ENCODE peak calls at places on chromosomes 12 and 14, in seven cellular contexts. R is mammary epithelial cell, Z is mucosa of descending colon, K is aorta, M is tibial artery, D is fibroblast of lung, W is tibial nerve. S is an unnamed sample.
A peak's percentile ranks its signal among the peaks of the same experiment; 100 is the strongest.

GRCh38 chr12:43931187-43931586 is 95.3 kb downstream of the TMEM117 start:
- DNase-seq in M (no peak), D (no peak), K (no peak), W (no peak), R (no peak), Z (no peak), S (no peak)

GRCh38 chr12:627863-628805 is 35.1 kb downstream of the NINJ2 start:
- DNase-seq in M (no peak), D (no peak), R (no peak), W (no peak), Z (no peak), K (no peak), S (peak; percentile 85)

GRCh38 chr12:120117961-120118709 is 1.6 kb upstream of the RAB35 start:
- DNase-seq in W (no peak), Z (no peak), K (no peak), M (no peak), R (peak; percentile 66), D (peak; percentile 39), S (peak; percentile 27)

GRCh38 chr12:57085999-57086950 is 2.6 kb upstream of the NAB2 start:
- DNase-seq in M (peak; percentile 77), K (peak; percentile 89), W (peak; percentile 63), R (peak; percentile 77), Z (no peak), D (peak; percentile 79), S (peak; percentile 36)

GRCh38 chr14:101122855-101123129 is 219.3 kb upstream of the RTL1 start:
- DNase-seq in Z (no peak), K (no peak), R (no peak), W (peak; percentile 2), M (no peak), D (no peak), S (no peak)

GRCh38 chr14:101111620-101112290 is 208.2 kb upstream of the RTL1 start:
- DNase-seq in M (peak; percentile 14), D (no peak), K (peak; percentile 70), Z (no peak), W (no peak), R (no peak), S (no peak)

GRCh38 chr12:13436182-13436581 is 239.7 kb downstream of the EMP1 start:
- DNase-seq in D (no peak), M (no peak), W (no peak), K (no peak), Z (no peak), R (no peak), S (no peak)

GRCh38 chr14:89701079-89702043 is 253.2 kb downstream of the EFCAB11 start:
- DNase-seq in D (peak; percentile 65), M (peak; percentile 77), R (peak; percentile 39), W (peak; percentile 61), Z (peak; percentile 94), K (peak; percentile 95), S (peak; percentile 98)

GRCh38 chr14:60266021-60266937 is 17.3 kb downstream of the PPM1A start:
- DNase-seq in W (no peak), K (no peak), D (no peak), R (peak; percentile 25), M (no peak), Z (no peak), S (peak; percentile 44)

GRCh38 chr14:59377991-59378720 is 87.0 kb downstream of the GPR135 start:
- DNase-seq in Z (no peak), K (no peak), M (no peak), R (no peak), D (no peak), W (peak; percentile 24), S (no peak)

GRCh38 chr12:92288533-92288932 is 142.9 kb upstream of the BTG1 start:
- DNase-seq in W (peak; percentile 20), M (no peak), R (no peak), D (no peak), Z (no peak), K (no peak), S (no peak)

GRCh38 chr14:88765130-88765529 is 27.6 kb downstream of the EML5 start:
- DNase-seq in K (no peak), R (peak; percentile 79), Z (no peak), W (no peak), D (peak; percentile 83), M (no peak), S (no peak)

GRCh38 chr12:85301054-85301453 is 21.0 kb downstream of the ALX1 start:
- DNase-seq in R (no peak), Z (no peak), D (no peak), W (no peak), M (no peak), K (no peak), S (no peak)

GRCh38 chr12:32399373-32400113 is at the start of gene FGD4:
- DNase-seq in R (peak; percentile 95), D (peak; percentile 82), W (peak; percentile 51), M (peak; percentile 86), Z (peak; percentile 94), K (peak; percentile 93), S (peak; percentile 76)

GRCh38 chr14:75258079-75258802 is 20.4 kb upstream of the FOS start:
- DNase-seq in K (no peak), Z (no peak), M (peak; percentile 82), W (peak; percentile 73), R (no peak), D (peak; percentile 11), S (peak; percentile 79)

GRCh38 chr14:75259510-75259855 is 19.1 kb upstream of the FOS start:
- DNase-seq in M (no peak), K (no peak), W (no peak), Z (no peak), R (no peak), D (peak; percentile 69), S (no peak)

GRCh38 chr14:75257241-75257640 is 21.4 kb upstream of the FOS start:
- DNase-seq in K (no peak), D (peak; percentile 28), W (no peak), M (no peak), R (peak; percentile 81), Z (no peak), S (peak; percentile 92)

GRCh38 chr14:75259946-75260545 is 18.6 kb upstream of the FOS start:
- DNase-seq in K (no peak), M (no peak), W (no peak), D (no peak), Z (no peak), R (peak; percentile 69), S (peak; percentile 100)

DNA sequence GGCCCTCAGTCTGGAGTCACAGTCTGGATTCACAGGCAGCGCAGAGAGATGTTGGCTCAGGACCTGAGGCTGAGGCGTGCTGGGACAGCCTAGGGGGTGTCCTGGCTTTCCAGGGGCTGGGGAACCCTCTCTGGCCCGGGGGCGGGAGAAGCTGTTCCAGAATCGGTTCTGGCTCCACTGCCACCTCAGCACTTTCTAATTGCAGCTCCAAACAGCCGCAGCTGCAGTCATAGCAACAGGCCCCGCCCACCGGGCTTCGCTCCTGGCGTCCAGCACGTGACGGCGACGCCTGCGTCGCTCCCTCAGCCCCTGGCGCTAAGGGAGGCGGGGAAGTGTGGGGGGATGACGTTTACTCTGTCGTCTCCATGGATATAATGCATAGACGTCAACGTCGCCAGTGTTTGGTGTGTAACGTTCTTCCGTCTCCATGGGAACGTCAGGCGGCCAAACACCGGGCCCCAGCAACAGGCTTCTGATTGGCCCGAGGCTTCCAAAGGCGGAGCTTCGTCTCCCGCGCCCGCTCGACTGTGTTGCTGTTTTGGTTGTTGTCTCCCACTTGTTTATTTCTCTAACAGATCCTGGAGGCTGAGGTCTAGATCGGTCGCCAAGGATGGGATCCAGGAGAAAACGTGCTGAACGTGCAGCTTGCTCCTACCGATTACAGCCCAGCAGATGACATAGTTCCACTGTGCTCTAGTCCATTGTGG is 19.7 kb upstream of the FOS start:
- DNase-seq in R (peak; percentile 100), D (peak; percentile 99), K (peak; percentile 100), Z (peak; percentile 100), M (peak; percentile 97), W (peak; percentile 96), S (peak; percentile 100)
- H3K4me1 ChIP-seq in R (peaks cover 50% of the 10 kb centered on the region), D (peaks cover 7% of the 10 kb centered on the region), K (no peaks in the 10 kb centered on the region), Z (peaks cover 33% of the 10 kb centered on the region), M (peaks cover 33% of the 10 kb centered on the region), W (peaks cover 44% of the 10 kb centered on the region), S (peaks cover 25% of the 10 kb centered on the region)

GRCh38 chr14:102220031-102220430 is 80.3 kb downstream of the WDR20 start:
- DNase-seq in R (no peak), D (no peak), W (no peak), K (peak; percentile 44), M (no peak), Z (no peak), S (no peak)
- H3K4me1 ChIP-seq in R (peaks cover 19% of the 10 kb centered on the region), D (peaks cover 3% of the 10 kb centered on the region), W (peaks cover 10% of the 10 kb centered on the region), K (no peaks in the 10 kb centered on the region), M (peaks cover 10% of the 10 kb centered on the region), Z (peaks cover 4% of the 10 kb centered on the region), S (no peaks in the 10 kb centered on the region)

GRCh38 chr14:52315355-52315718 is 1.2 kb downstream of the PTGER2 start:
- DNase-seq in Z (no peak), R (no peak), M (no peak), W (no peak), D (no peak), K (no peak), S (peak; percentile 13)

GRCh38 chr14:52313493-52313881 is 625 bp upstream of the PTGER2 start:
- DNase-seq in D (no peak), W (no peak), M (no peak), R (no peak), K (no peak), Z (no peak), S (no peak)

GRCh38 chr14:52314521-52315354 is 626 bp downstream of the PTGER2 start:
- DNase-seq in D (peak; percentile 43), W (no peak), Z (peak; percentile 61), K (peak; percentile 81), R (peak; percentile 33), M (no peak), S (no peak)

GRCh38 chr14:52312872-52313492 is 1.1 kb upstream of the PTGER2 start:
- DNase-seq in K (no peak), M (no peak), Z (no peak), W (no peak), D (peak; percentile 43), R (no peak), S (no peak)

DNA sequence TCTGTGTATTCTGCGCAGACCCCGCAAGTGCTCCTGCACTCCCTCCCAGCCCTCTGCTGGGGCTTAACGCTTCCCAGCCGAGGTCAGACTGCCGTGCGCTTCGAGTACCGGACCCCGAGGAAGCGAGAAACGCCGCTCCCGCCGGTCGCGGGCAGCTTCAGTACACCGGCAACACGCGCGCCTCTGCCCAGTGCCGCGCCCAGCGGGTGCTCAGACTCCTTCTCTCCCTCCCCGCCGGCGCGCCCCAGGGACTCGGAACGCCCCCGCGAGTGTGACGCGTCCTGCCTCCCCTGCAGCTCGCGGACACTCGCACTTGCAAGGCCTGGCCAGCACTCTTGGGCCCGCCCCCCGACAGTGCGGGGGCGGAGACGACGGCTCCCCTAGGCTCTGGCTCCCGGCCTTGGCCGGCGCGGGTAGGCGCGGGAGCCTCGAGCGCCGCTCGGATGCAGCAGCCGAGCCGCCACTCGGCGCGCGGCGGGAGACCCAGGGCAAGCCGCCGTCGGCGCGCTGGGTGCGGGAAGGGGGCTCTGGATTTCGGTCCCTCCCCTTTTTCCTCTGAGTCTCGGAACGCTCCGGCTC is at the start of gene PTGER2:
- DNase-seq in D (peak; percentile 92), W (peak; percentile 59), M (peak; percentile 81), K (peak; percentile 97), Z (peak; percentile 94), R (peak; percentile 93), S (peak; percentile 46)
- H3K4me1 ChIP-seq in D (peaks cover 5% of the 10 kb centered on the region), W (peaks cover 30% of the 10 kb centered on the region), M (peaks cover 29% of the 10 kb centered on the region), K (no peaks in the 10 kb centered on the region), Z (peaks cover 10% of the 10 kb centered on the region), R (peaks cover 26% of the 10 kb centered on the region), S (peaks cover 12% of the 10 kb centered on the region)

DNA sequence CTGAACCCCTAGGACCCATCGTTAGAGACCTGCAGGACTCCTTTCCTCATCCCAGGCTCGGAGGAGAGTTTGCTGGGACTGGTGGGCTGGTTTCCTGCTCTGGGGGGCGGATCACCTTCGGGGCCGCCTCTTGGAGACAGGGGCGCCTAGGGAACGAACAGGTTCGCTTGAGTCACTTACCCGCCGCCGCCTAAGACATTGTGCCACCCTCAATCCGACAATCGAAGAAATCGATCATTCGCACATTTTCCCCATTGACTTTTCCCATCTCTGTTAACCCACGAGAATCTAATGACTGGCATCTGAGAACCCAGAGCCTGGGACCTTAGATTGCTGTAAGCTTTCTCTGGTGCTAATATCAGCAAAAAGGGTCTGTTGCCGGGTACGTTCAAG is 322 bp downstream of the SLC39A9 start:
- DNase-seq in M (no peak), W (peak; percentile 6), Z (no peak), K (no peak), D (no peak), R (no peak), S (no peak)
- H3K4me1 ChIP-seq in M (peaks cover 59% of the 10 kb centered on the region), W (peaks cover 76% of the 10 kb centered on the region), Z (peaks cover 27% of the 10 kb centered on the region), K (no peaks in the 10 kb centered on the region), D (peaks cover 2% of the 10 kb centered on the region), R (peaks cover 21% of the 10 kb centered on the region), S (peaks cover 16% of the 10 kb centered on the region)